ENCODE peak calls at places on chromosomes 7 and 10, in seven cellular contexts. F, R, Z, P, U, W and M are unnamed samples. For H3K4me1, the result is how much of the 10 kb centered on the place peaks cover.

GRCh38 chr10:94292448-94293118 is 70.2 kb downstream of the NOC3L start:
- DNase-seq in U (no peak), F (peak), R (no peak), Z (peak), P (no peak), W (peak), M (no peak)

GRCh38 chr10:94683214-94684054 is at the start of gene CYP2C18:
- DNase-seq in P (no peak), U (no peak), Z (no peak), F (no peak), W (no peak), R (no peak), M (no peak)

GRCh38 chr10:12476661-12477060 is 127.3 kb downstream of the CAMK1D start:
- DNase-seq in U (no peak), P (no peak), F (no peak), Z (no peak), W (no peak), R (no peak), M (no peak)

GRCh38 chr7:4136036-4136435 is 546.1 kb upstream of the FOXK1 start:
- DNase-seq in U (no peak), W (no peak), P (no peak), F (no peak), Z (no peak), R (peak), M (peak)

GRCh38 chr10:8229153-8229552 is 174.7 kb downstream of the GATA3 start:
- DNase-seq in Z (no peak), P (no peak), R (no peak), W (no peak), F (no peak), U (no peak), M (no peak)

GRCh38 chr7:1695800-1696454 is 25.9 kb downstream of the ELFN1 start:
- DNase-seq in W (no peak), U (no peak), F (peak), Z (no peak), R (no peak), P (no peak), M (no peak)

GRCh38 chr10:29688230-29688634 is 53.5 kb upstream of the SVIL start:
- DNase-seq in Z (no peak), R (no peak), P (no peak), F (no peak), W (no peak), U (peak), M (no peak)

GRCh38 chr10:124648738-124649137 is 95.4 kb downstream of the FAM53B start:
- DNase-seq in U (no peak), Z (peak), P (no peak), W (peak), F (peak), R (peak), M (peak)

GRCh38 chr7:326845-327304 is 36.9 kb downstream of the FOXL3 start:
- DNase-seq in W (peak), F (no peak), Z (no peak), U (no peak), R (peak), P (no peak), M (peak)

GRCh38 chr7:47610506-47611044 is 28.7 kb upstream of the TNS3 start:
- DNase-seq in U (no peak), F (no peak), Z (no peak), R (no peak), P (no peak), W (peak), M (peak)

GRCh38 chr10:26480909-26481703 is 43.0 kb downstream of the APBB1IP start:
- DNase-seq in R (no peak), F (no peak), W (no peak), P (no peak), Z (no peak), U (no peak), M (no peak)

GRCh38 chr7:2242541-2243482 is 786 bp downstream of the NUDT1 start:
- DNase-seq in P (no peak), U (no peak), F (no peak), W (peak), Z (no peak), R (no peak), M (no peak)

GRCh38 chr7:27936244-27937102 is 196.5 kb downstream of the TAX1BP1 start:
- DNase-seq in W (peak), R (no peak), F (no peak), Z (no peak), P (no peak), U (no peak), M (no peak)

GRCh38 chr10:27692663-27693062 is 53.0 kb downstream of the MKX start:
- DNase-seq in R (no peak), U (no peak), W (no peak), P (no peak), Z (no peak), F (no peak), M (no peak)

GRCh38 chr10:97243836-97244235 is 48.6 kb downstream of the ARHGAP19 start:
- DNase-seq in P (no peak), R (no peak), W (no peak), Z (no peak), F (no peak), U (no peak), M (no peak)

GRCh38 chr10:77571490-77571889 is 66.1 kb downstream of the KCNMA1 start:
- DNase-seq in W (no peak), U (no peak), Z (no peak), F (no peak), R (no peak), P (no peak), M (peak)

GRCh38 chr7:140655511-140656408 is 15.1 kb upstream of the DENND2A start:
- DNase-seq in P (no peak), F (peak), R (no peak), W (no peak), Z (no peak), U (no peak), M (no peak)

GRCh38 chr7:68401313-68401712 is 1197.0 kb upstream of the AUTS2 start:
- DNase-seq in W (no peak), R (no peak), Z (no peak), F (no peak), U (no peak), P (no peak), M (no peak)

GRCh38 chr7:139567647-139568345 is 44.3 kb downstream of the CLEC2L start:
- DNase-seq in U (no peak), Z (no peak), R (no peak), F (no peak), W (no peak), P (no peak), M (no peak)

GRCh38 chr7:158676898-158677297 is 27.7 kb downstream of the NCAPG2 start:
- DNase-seq in P (no peak), U (no peak), Z (no peak), F (no peak), R (no peak), W (no peak), M (no peak)

GRCh38 chr7:44461387-44461786 is 29.1 kb downstream of the NUDCD3 start:
- DNase-seq in F (no peak), P (no peak), U (no peak), Z (no peak), W (peak), R (no peak), M (no peak)

GRCh38 chr7:44460325-44460724 is 30.1 kb downstream of the NUDCD3 start:
- DNase-seq in R (no peak), Z (no peak), P (no peak), F (no peak), W (no peak), U (no peak), M (no peak)

GRCh38 chr7:44466300-44467216 is 23.9 kb downstream of the NUDCD3 start:
- DNase-seq in F (no peak), R (no peak), W (peak), Z (no peak), P (no peak), U (no peak), M (no peak)

GRCh38 chr7:44465490-44465889 is 25.0 kb downstream of the NUDCD3 start:
- DNase-seq in P (no peak), W (no peak), R (no peak), U (no peak), F (no peak), Z (no peak), M (no peak)

DNA sequence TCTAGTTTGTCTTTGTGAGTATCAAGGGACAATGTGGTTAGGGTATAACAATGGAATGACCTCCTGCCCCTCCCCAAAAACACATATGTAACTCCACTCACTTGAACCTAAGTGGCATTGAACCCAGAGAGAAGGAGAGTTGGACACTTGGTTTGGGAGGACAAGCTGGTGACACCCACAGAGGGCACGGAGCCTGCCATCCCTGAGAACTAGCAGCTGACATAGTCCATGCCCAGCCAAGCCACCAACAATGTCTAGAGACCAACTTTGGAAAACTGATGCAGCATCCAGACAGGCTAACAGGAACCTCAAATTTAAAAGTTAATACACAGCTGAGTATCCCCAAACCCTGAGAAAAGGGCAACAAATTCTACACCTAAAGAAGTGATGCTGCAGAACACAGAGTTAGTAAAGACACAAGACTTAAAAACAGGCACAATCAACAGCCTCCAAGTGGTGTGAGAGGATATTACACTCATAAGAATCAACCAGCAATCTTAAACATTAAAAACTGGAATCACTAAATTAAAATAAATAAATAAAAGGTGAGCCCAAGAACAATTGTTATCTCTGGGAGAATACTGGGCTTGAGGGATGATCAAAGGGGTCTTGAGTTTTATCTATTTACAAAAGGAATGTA is 27.2 kb downstream of the NUDCD3 start:
- DNase-seq in W (no peak), F (no peak), U (no peak), Z (no peak), P (no peak), R (no peak), M (no peak)
- TF ChIP-seq CTCF in W (peak), F (no peak), U (peak), Z (peak), P (no peak), R (no peak), M (peak)

GRCh38 chr7:77811895-77812685 is 13.5 kb downstream of the PHTF2 start:
- DNase-seq in U (no peak), W (peak), Z (no peak), F (no peak), R (no peak), P (no peak), M (no peak)
- H3K4me1 ChIP-seq in U (under half), W (under half), Z (under half), F (under half), R (under half), P (under half), M (under half)

GRCh38 chr7:36313607-36314006 is 76.1 kb upstream of the ANLN start:
- DNase-seq in R (no peak), W (no peak), P (no peak), F (no peak), Z (no peak), U (no peak), M (no peak)

GRCh38 chr7:36311539-36311938 is 78.1 kb upstream of the ANLN start:
- DNase-seq in F (no peak), Z (no peak), U (no peak), R (no peak), P (no peak), W (no peak), M (no peak)

GRCh38 chr7:36312915-36313334 is 76.7 kb upstream of the ANLN start:
- DNase-seq in W (no peak), F (no peak), U (no peak), P (no peak), R (no peak), Z (no peak), M (no peak)

GRCh38 chr7:36310897-36311296 is 78.8 kb upstream of the ANLN start:
- DNase-seq in P (no peak), Z (no peak), R (no peak), U (no peak), F (no peak), W (no peak), M (no peak)

DNA sequence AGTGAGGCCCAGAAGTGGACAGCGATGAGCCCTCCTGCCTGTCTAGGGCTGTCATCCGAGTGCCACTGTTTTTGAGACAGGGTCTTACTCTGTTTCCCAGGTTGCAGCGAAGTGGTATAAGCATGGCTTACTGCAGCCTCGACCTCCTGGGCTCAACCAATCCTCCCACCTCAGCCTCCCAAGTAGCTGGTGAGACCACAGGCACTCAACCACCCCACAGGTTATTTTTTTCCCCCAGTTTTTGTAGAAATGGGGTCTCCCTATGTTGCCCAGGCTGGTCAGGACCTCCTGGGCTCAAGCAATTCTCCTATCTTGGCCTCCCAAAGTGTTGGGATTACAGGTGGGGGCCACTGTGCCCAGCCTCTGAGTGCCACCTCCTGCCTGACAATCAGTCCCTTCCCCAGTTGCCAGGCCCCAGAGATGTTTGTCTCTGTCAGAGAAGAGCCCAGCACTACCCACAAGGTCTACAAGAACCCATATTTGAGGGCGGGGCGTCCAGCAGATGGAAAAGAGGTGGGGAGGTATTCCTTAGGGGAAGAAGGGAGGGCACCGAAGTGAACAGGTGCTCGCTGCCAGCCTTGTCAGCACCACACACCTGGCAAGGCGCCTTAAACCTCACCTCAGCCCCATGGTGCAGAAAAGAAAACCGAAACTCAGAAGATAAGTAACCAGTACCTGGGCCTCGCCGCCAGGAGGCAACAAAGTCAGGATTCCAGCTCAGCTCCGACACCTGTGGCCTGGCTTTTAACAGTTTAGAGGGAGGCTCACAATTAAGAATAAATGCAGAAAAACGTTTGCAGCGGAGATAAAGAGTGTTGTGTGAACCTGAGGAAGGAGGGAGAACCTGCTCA is 77.4 kb upstream of the ANLN start:
- DNase-seq in F (no peak), W (no peak), U (no peak), Z (no peak), R (peak), P (no peak), M (peak)
- TF ChIP-seq CTCF in F (no peak), W (no peak), U (peak), Z (no peak), R (peak), P (no peak), M (peak)

DNA sequence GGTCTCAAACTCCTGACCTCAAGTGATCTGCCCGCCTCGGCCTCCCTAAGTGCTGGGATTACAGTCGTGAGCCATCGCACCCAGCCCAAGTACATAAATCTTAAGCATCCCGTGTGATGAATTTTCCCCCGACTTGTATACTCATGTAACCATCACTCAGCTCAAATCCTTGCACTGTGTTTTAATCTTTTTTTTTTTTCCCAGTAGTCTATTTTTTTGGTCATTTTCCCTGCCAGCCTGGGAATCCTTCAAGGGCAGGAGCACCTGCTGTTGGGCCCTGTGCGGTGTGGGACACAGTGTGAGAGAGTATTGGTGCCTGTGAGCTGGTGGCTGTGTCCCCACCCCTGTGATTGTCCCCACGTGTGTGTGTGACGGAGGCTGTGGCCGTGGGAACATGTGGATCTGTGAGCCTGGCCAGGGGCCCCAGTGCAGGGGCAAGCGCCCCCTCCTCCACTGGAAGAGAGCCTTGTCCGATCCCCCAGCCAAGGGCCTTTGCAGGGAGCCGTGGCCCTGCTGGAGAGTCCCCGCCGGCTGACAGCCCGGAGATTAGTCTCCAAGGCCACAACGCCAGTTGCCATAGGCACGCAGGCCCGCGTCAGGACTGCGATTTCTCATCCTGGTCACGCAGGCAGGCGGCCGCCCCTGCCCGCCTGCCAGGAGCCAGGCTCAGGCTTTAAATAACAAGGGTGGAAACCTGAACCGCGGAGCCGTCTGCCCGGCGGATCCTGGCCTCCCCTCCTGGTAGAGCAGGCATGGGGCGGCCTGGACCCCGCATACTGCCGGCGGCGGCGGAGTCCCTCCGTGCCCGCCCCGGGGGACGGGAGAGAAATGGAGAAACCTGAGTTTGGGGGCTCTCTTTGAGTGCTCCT is 26.5 kb downstream of the GTF2IRD1 start:
- DNase-seq in R (peak), U (no peak), F (peak), P (peak), W (peak), Z (peak), M (peak)
- H3K4me1 ChIP-seq in R (half or more), U (half or more), F (under half), P (under half), W (half or more), Z (half or more), M (half or more)